ENCODE peak calls at places on chromosome 18, in five cellular contexts. E is fibroblast of lung; X is stromal cell of bone marrow; B is activated gamma-delta T cell treated with anti-CD3 and anti-CD28 coated beads, Interleukin-2, amount 50 U/mL, for 16 hours; T is CD8-positive, alpha-beta memory T cell. P is an unnamed sample.

GRCh38 chr18:61852496-61852895 is 40.3 kb downstream of the RNF152 start:
- DNase-seq in E (no peak), X (no peak), B (no peak), T (no peak), P (no peak)

GRCh38 chr18:6876646-6877045 is 147.1 kb downstream of the ARHGAP28 start:
- DNase-seq in E (peak), X (no peak), B (no peak), T (no peak), P (no peak)

GRCh38 chr18:5584751-5585417 is 41.1 kb upstream of the EPB41L3 start:
- DNase-seq in E (peak), X (no peak), B (no peak), T (no peak), P (no peak)

GRCh38 chr18:44945847-44946490 is 265.3 kb downstream of the SETBP1 start:
- DNase-seq in E (no peak), X (no peak), B (no peak), T (no peak), P (no peak)

GRCh38 chr18:70075906-70076305 is 128.2 kb upstream of the CD226 start:
- DNase-seq in E (peak), X (no peak), B (no peak), T (no peak), P (no peak)

GRCh38 chr18:57910817-57911216 is 107.7 kb upstream of the ATP8B1 start:
- DNase-seq in E (no peak), X (no peak), B (no peak), T (no peak), P (no peak)

GRCh38 chr18:24659837-24660720 is 199.6 kb downstream of the HRH4 start:
- DNase-seq in E (peak), X (peak), B (no peak), T (peak), P (peak)

GRCh38 chr18:50473896-50474295 is 86.0 kb upstream of the MAPK4 start:
- DNase-seq in E (no peak), X (no peak), B (no peak), T (no peak), P (no peak)

GRCh38 chr18:47254341-47254939 is 3.0 kb upstream of the SKOR2 start:
- DNase-seq in E (peak), X (no peak), B (no peak), T (no peak), P (no peak)

GRCh38 chr18:28073658-28074057 is 103.3 kb downstream of the CDH2 start:
- DNase-seq in E (no peak), X (no peak), B (no peak), T (no peak), P (no peak)

GRCh38 chr18:35106013-35106844 is 65.0 kb downstream of the MAPRE2 start:
- DNase-seq in E (no peak), X (no peak), B (no peak), T (no peak), P (no peak)

GRCh38 chr18:21805771-21806366 is 65.3 kb downstream of the MIB1 start:
- DNase-seq in E (no peak), X (no peak), B (no peak), T (no peak), P (no peak)

GRCh38 chr18:54251606-54252400 is 17.5 kb upstream of the POLI start:
- DNase-seq in E (no peak), X (no peak), B (no peak), T (no peak), P (no peak)

GRCh38 chr18:56168049-56168781 is 470.2 kb downstream of the TXNL1 start:
- DNase-seq in E (peak), X (peak), B (no peak), T (no peak), P (no peak)

GRCh38 chr18:5995626-5996025 is 100.3 kb upstream of the TMEM200C start:
- DNase-seq in E (no peak), X (no peak), B (no peak), T (no peak), P (no peak)

GRCh38 chr18:26405190-26405781 is 143.1 kb downstream of the KCTD1 start:
- DNase-seq in E (peak), X (no peak), B (no peak), T (no peak), P (no peak)

GRCh38 chr18:45723921-45724320 is at the start of gene SLC14A1:
- DNase-seq in E (no peak), X (no peak), B (no peak), T (no peak), P (no peak)

GRCh38 chr18:28404721-28405120 is 227.8 kb upstream of the CDH2 start:
- DNase-seq in E (no peak), X (no peak), B (no peak), T (no peak), P (no peak)

GRCh38 chr18:75065251-75066000 is 143.5 kb downstream of the PTGR3 start:
- DNase-seq in E (no peak), X (no peak), B (no peak), T (no peak), P (no peak)

GRCh38 chr18:70384181-70384790 is 95.4 kb downstream of the SOCS6 start:
- DNase-seq in E (peak), X (peak), B (no peak), T (no peak), P (no peak)

GRCh38 chr18:62523631-62524442 is 1.0 kb downstream of the ZCCHC2 start:
- DNase-seq in E (peak), X (no peak), B (peak), T (peak), P (peak)

GRCh38 chr18:34773378-34773777 is 63.3 kb downstream of the DTNA start:
- DNase-seq in E (no peak), X (no peak), B (no peak), T (no peak), P (no peak)

GRCh38 chr18:57352761-57353136 is 392 bp downstream of the ST8SIA3 start:
- DNase-seq in E (no peak), X (no peak), B (no peak), T (no peak), P (no peak)

GRCh38 chr18:51028201-51028805 is 1.7 kb upstream of the SMAD4 start:
- DNase-seq in E (peak), X (no peak), B (no peak), T (no peak), P (no peak)

GRCh38 chr18:67980241-67980640 is 463.7 kb upstream of the DSEL start:
- DNase-seq in E (no peak), X (no peak), B (no peak), T (no peak), P (no peak)

GRCh38 chr18:62844850-62845643 is 129.7 kb downstream of the PHLPP1 start:
- DNase-seq in E (no peak), X (no peak), B (no peak), T (no peak), P (peak)

P was measured in stimulated activated naive CD4-positive, alpha-beta T cell treated with Interleukin-2 at 50 U/mL for 16 hours.